ENCODE peak calls at places on chromosome X, in nine cellular contexts. A, P, F, D, M, X, W, Y and O are unnamed samples.

GRCh38 chrX:32745323-32745722 is 466.0 kb downstream of the DMD start:
- DNase-seq in A (no peak), P (no peak), F (no peak), D (no peak), M (no peak), X (no peak), W (no peak), Y (no peak), O (no peak)

GRCh38 chrX:48958635-48959094 is 1.3 kb upstream of the OTUD5 start:
- DNase-seq in A (peak), P (peak), F (no peak), D (no peak), M (peak), X (no peak), W (no peak), Y (peak), O (peak)

GRCh38 chrX:140190441-140191108 is 225.3 kb upstream of the CXorf66 start:
- DNase-seq in A (peak), P (no peak), F (no peak), D (no peak), M (no peak), X (no peak), W (no peak), Y (no peak), O (peak)

GRCh38 chrX:71911731-71912050 is 1.0 kb downstream of the NHSL2 start:
- DNase-seq in A (no peak), P (peak), F (no peak), D (no peak), M (no peak), X (no peak), W (no peak), Y (peak), O (no peak)

GRCh38 chrX:150361777-150362351 is 1.3 kb upstream of the MAMLD1 start:
- DNase-seq in A (peak), P (peak), F (no peak), D (no peak), M (no peak), X (peak), W (peak), Y (peak), O (no peak)

GRCh38 chrX:20594985-20595384 is 328.3 kb upstream of the RPS6KA3 start:
- DNase-seq in A (no peak), P (no peak), F (no peak), D (no peak), M (no peak), X (no peak), W (no peak), Y (no peak), O (no peak)

GRCh38 chrX:25158635-25159034 is 142.9 kb upstream of the ARX start:
- DNase-seq in A (no peak), P (no peak), F (no peak), D (no peak), M (no peak), X (no peak), W (no peak), Y (no peak), O (peak)

GRCh38 chrX:30530591-30530990 is 47.0 kb downstream of the TASL start:
- DNase-seq in A (no peak), P (no peak), F (no peak), D (no peak), M (no peak), X (no peak), W (no peak), Y (no peak), O (no peak)

GRCh38 chrX:71252221-71252620 is 1.7 kb downstream of the ZMYM3 start:
- DNase-seq in A (no peak), P (no peak), F (no peak), D (no peak), M (no peak), X (no peak), W (no peak), Y (no peak), O (no peak)

GRCh38 chrX:130805906-130806305 is 97.1 kb downstream of the ENOX2 start:
- DNase-seq in A (no peak), P (no peak), F (no peak), D (no peak), M (no peak), X (no peak), W (no peak), Y (no peak), O (no peak)

GRCh38 chrX:39983715-39984114 is 114.0 kb downstream of the BCOR start:
- DNase-seq in A (no peak), P (no peak), F (no peak), D (no peak), M (no peak), X (no peak), W (no peak), Y (no peak), O (peak)

GRCh38 chrX:63128509-63128908 is 222.6 kb downstream of the SPIN4 start:
- DNase-seq in A (peak), P (no peak), F (no peak), D (no peak), M (no peak), X (no peak), W (no peak), Y (no peak), O (no peak)

GRCh38 chrX:97882306-97882705 is 998.6 kb downstream of the RPA4 start:
- DNase-seq in A (no peak), P (peak), F (no peak), D (no peak), M (no peak), X (no peak), W (no peak), Y (no peak), O (peak)

GRCh38 chrX:11532291-11533075 is 133.2 kb downstream of the ARHGAP6 start:
- DNase-seq in A (no peak), P (peak), F (no peak), D (no peak), M (peak), X (no peak), W (no peak), Y (no peak), O (no peak)

GRCh38 chrX:149040873-149041535 is 464.1 kb downstream of the IDS start:
- DNase-seq in A (no peak), P (no peak), F (no peak), D (no peak), M (no peak), X (no peak), W (no peak), Y (no peak), O (no peak)

GRCh38 chrX:154325541-154325940 is 29.9 kb downstream of the TKTL1 start:
- DNase-seq in A (no peak), P (no peak), F (no peak), D (no peak), M (no peak), X (no peak), W (no peak), Y (no peak), O (no peak)

GRCh38 chrX:19785647-19786046 is 101.8 kb downstream of the SH3KBP1 start:
- DNase-seq in A (no peak), P (no peak), F (no peak), D (no peak), M (no peak), X (no peak), W (no peak), Y (no peak), O (no peak)

GRCh38 chrX:13487731-13488505 is 81.5 kb upstream of the EGFL6 start:
- DNase-seq in A (no peak), P (peak), F (no peak), D (peak), M (peak), X (peak), W (no peak), Y (peak), O (peak)

GRCh38 chrX:103309860-103310591 is 764 bp downstream of the BEX2 start:
- DNase-seq in A (peak), P (peak), F (no peak), D (no peak), M (no peak), X (no peak), W (no peak), Y (no peak), O (no peak)

DNA sequence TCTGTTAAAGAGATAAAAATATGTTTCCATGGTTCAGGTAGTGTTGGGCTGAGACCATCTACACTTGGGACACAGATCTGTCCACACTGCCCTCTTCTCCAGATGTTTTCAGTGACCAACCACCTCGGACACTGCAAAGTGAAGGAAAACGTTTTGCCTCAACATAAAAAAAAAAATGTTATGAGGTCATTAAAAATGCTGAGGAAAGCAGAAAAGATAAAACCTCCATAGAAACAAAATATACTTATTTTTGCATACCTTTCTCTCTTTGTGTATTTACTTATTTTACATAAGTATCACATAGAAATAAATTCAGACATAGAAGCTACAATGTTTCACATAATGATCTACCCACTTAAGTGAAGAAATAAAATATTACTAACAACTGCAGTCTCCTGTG is 200.3 kb upstream of the VCX3A start:
- DNase-seq in A (no peak), P (no peak), F (no peak), D (no peak), M (no peak), X (no peak), W (no peak), Y (no peak), O (no peak)
- TF ChIP-seq CTCF in A (no peak), P (no peak), F (no peak), D (no peak), M (no peak), X (no peak), W (no peak), Y (no peak), O (no peak)

DNA sequence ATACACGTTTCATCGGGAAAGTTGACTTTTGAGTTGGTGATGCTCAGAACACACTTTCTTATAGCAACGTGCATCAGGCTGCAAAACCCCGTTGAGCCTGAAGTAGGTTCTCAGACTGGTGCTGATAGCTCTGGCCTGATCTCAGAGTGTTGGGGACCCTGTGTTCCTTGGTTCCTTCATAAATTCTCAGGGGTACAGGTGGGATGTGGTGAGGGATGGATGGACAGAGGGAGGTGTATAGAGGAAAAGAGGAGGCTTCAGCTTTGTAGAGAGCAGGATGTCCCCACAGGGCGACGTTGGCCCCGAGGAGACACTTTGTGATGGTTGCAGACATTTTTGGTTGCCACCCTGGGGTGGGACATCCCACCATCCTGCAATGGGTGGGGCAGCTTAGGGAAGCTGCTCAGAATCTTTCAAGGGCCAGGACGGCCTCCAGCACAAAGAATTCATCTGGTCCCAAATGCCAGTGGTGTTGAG is 2.5 kb downstream of the CD99 start:
- DNase-seq in A (no peak), P (no peak), F (no peak), D (no peak), M (no peak), X (no peak), W (no peak), Y (no peak), O (no peak)
- H3K4me3 ChIP-seq in A (no peak), P (no peak), F (no peak), D (peak), M (no peak), X (no peak), W (no peak), Y (no peak), O (no peak)

GRCh38 chrX:108699368-108699767 is 37.0 kb downstream of the IRS4 start:
- DNase-seq in A (no peak), P (peak), F (no peak), D (no peak), M (no peak), X (no peak), W (no peak), Y (no peak), O (no peak)
- TF ChIP-seq CTCF in A (peak), P (peak), F (no peak), D (peak), M (no peak), X (no peak), W (no peak), Y (no peak), O (peak)

GRCh38 chrX:37407736-37408135 is 58.6 kb downstream of the PRRG1 start:
- DNase-seq in A (no peak), P (no peak), F (no peak), D (no peak), M (no peak), X (no peak), W (no peak), Y (no peak), O (no peak)
- H3K4me3 ChIP-seq in A (no peak), P (no peak), F (no peak), D (no peak), M (no peak), X (no peak), W (no peak), Y (no peak), O (no peak)

DNA sequence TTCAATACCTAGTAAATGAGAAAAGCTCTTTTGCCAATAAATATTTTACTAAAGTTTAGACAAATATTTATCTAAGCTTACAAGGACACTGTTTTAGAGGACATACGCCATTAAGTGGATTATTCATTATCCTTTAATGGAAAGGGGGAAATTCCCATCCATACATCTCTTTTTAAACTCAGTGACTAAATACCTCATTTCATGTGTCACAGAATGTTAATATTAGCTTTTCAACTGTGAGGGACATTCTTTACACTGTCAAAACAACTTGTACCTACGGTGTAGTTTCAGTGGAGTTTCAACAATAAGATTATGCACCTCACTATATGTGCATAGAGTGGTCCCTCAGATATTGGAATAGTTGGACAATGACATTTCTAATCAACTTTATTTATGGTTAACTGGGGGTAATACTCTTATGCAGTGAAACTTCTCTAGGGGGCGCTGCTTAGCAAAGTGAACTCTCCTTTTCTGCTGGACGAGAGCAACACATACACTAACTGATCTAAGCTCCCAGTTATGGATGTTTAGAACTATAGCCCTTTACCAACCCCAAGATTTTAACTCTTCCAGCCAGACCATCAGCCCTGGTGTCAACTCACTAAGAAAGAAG is 9.7 kb downstream of the HS6ST2 start:
- DNase-seq in A (no peak), P (no peak), F (no peak), D (no peak), M (no peak), X (no peak), W (no peak), Y (no peak), O (no peak)
- TF ChIP-seq CTCF in A (no peak), P (peak), F (no peak), D (no peak), M (no peak), X (no peak), W (no peak), Y (no peak), O (peak)

GRCh38 chrX:91435465-91435864 is 826 bp downstream of the PABPC5 start:
- DNase-seq in A (no peak), P (peak), F (no peak), D (no peak), M (no peak), X (no peak), W (no peak), Y (no peak), O (no peak)

GRCh38 chrX:91434351-91435168 is at the start of gene PABPC5:
- DNase-seq in A (peak), P (peak), F (no peak), D (peak), M (peak), X (no peak), W (peak), Y (peak), O (peak)
- H3K4me3 ChIP-seq in A (no peak), P (peak), F (peak), D (peak), M (peak), X (no peak), W (peak), Y (peak), O (peak)

GRCh38 chrX:101210630-101211029 is 9.0 kb upstream of the DRP2 start:
- DNase-seq in A (no peak), P (no peak), F (no peak), D (no peak), M (no peak), X (no peak), W (no peak), Y (no peak), O (no peak)

GRCh38 chrX:101208152-101208905 is 11.3 kb upstream of the DRP2 start:
- DNase-seq in A (no peak), P (no peak), F (no peak), D (no peak), M (no peak), X (no peak), W (no peak), Y (no peak), O (no peak)

GRCh38 chrX:101203782-101204351 is 15.7 kb upstream of the DRP2 start:
- DNase-seq in A (no peak), P (no peak), F (no peak), D (peak), M (no peak), X (no peak), W (no peak), Y (no peak), O (no peak)

GRCh38 chrX:101206471-101206870 is 13.1 kb upstream of the DRP2 start:
- DNase-seq in A (no peak), P (peak), F (no peak), D (no peak), M (no peak), X (no peak), W (no peak), Y (no peak), O (no peak)
- TF ChIP-seq CTCF in A (no peak), P (peak), F (no peak), D (peak), M (no peak), X (no peak), W (no peak), Y (no peak), O (peak)

GRCh38 chrX:69285881-69286545 is 120.8 kb upstream of the PJA1 start:
- DNase-seq in A (peak), P (peak), F (no peak), D (no peak), M (peak), X (peak), W (peak), Y (peak), O (no peak)
- H3K4me3 ChIP-seq in A (no peak), P (no peak), F (peak), D (peak), M (peak), X (peak), W (no peak), Y (peak), O (peak)

GRCh38 chrX:50206753-50207152 is 2.2 kb downstream of the CCNB3 start:
- DNase-seq in A (no peak), P (no peak), F (no peak), D (no peak), M (no peak), X (no peak), W (no peak), Y (no peak), O (no peak)

GRCh38 chrX:50211510-50211909 is 6.9 kb downstream of the CCNB3 start:
- DNase-seq in A (no peak), P (no peak), F (no peak), D (no peak), M (no peak), X (no peak), W (no peak), Y (no peak), O (no peak)
- TF ChIP-seq CTCF in A (peak), P (no peak), F (no peak), D (peak), M (no peak), X (no peak), W (peak), Y (no peak), O (peak)